ENCODE peak calls at places on chromosomes 7 and 10, in nine cellular contexts. H is breast epithelium; M is hepatocyte; O is CD8-positive, alpha-beta memory T cell; Z is Daoy; Q is fibroblast of the conjunctiva; P is endothelial cell; F is GM03348; T is SK-N-DZ. U is an unnamed sample.
A peak's percentile ranks its signal among the peaks of the same experiment; 100 is the strongest.

GRCh38 chr7:100152404-100152803 is 3.7 kb downstream of the LAMTOR4 start:
- DNase-seq in H (no peak), M (no peak), O (no peak), Z (no peak), Q (no peak), P (no peak), F (no peak), T (no peak), U (no peak)

GRCh38 chr10:102661614-102662133 is 17.4 kb downstream of the TRIM8 start:
- DNase-seq in H (no peak), M (no peak), O (no peak), Z (no peak), Q (no peak), P (no peak), F (no peak), T (no peak), U (no peak)

GRCh38 chr7:39952791-39953190 is 2.7 kb downstream of the CDK13 start:
- DNase-seq in H (no peak), M (no peak), O (no peak), Z (no peak), Q (no peak), P (no peak), F (no peak), T (no peak), U (no peak)

GRCh38 chr7:17234398-17235021 is 63.9 kb upstream of the AHR start:
- DNase-seq in H (no peak), M (peak; percentile 85), O (peak; percentile 62), Z (peak; percentile 95), Q (peak; percentile 93), P (no peak), F (peak; percentile 83), T (no peak), U (peak; percentile 51)

GRCh38 chr10:118020365-118020764 is 26.4 kb downstream of the RAB11FIP2 start:
- DNase-seq in H (no peak), M (no peak), O (no peak), Z (no peak), Q (no peak), P (no peak), F (no peak), T (no peak), U (no peak)

GRCh38 chr7:137609500-137609899 is 237.3 kb downstream of the DGKI start:
- DNase-seq in H (no peak), M (no peak), O (no peak), Z (no peak), Q (no peak), P (no peak), F (no peak), T (no peak), U (no peak)

GRCh38 chr10:33743429-33743857 is 409.0 kb upstream of the NRP1 start:
- DNase-seq in H (no peak), M (peak; percentile 61), O (no peak), Z (no peak), Q (no peak), P (no peak), F (no peak), T (no peak), U (no peak)

GRCh38 chr10:124693801-124694416 is 50.3 kb downstream of the FAM53B start:
- DNase-seq in H (no peak), M (no peak), O (no peak), Z (no peak), Q (no peak), P (no peak), F (no peak), T (no peak), U (no peak)

GRCh38 chr7:95527776-95528250 is 42.1 kb downstream of the ASB4 start:
- DNase-seq in H (no peak), M (no peak), O (no peak), Z (no peak), Q (no peak), P (no peak), F (no peak), T (no peak), U (no peak)

GRCh38 chr10:126104767-126105166 is 208.4 kb downstream of the FANK1 start:
- DNase-seq in H (no peak), M (no peak), O (no peak), Z (no peak), Q (no peak), P (no peak), F (peak; percentile 12), T (no peak), U (no peak)

GRCh38 chr10:34764347-34764991 is 50.6 kb downstream of the PARD3 start:
- DNase-seq in H (no peak), M (no peak), O (no peak), Z (no peak), Q (no peak), P (no peak), F (no peak), T (no peak), U (no peak)

GRCh38 chr7:155610633-155611193 is 33.7 kb upstream of the RBM33 start:
- DNase-seq in H (no peak), M (no peak), O (no peak), Z (no peak), Q (no peak), P (no peak), F (no peak), T (no peak), U (no peak)

GRCh38 chr10:125081931-125082330 is 78.4 kb downstream of the CTBP2 start:
- DNase-seq in H (no peak), M (no peak), O (no peak), Z (no peak), Q (no peak), P (no peak), F (no peak), T (no peak), U (no peak)

GRCh38 chr10:123771877-123772644 is 105.9 kb downstream of the GPR26 start:
- DNase-seq in H (no peak), M (no peak), O (peak; percentile 7), Z (no peak), Q (no peak), P (no peak), F (no peak), T (no peak), U (no peak)

GRCh38 chr10:106957825-106958581 is 206.5 kb downstream of the SORCS1 start:
- DNase-seq in H (no peak), M (no peak), O (no peak), Z (no peak), Q (no peak), P (no peak), F (no peak), T (no peak), U (no peak)

GRCh38 chr7:122847871-122848473 is 38.3 kb downstream of the CADPS2 start:
- DNase-seq in H (no peak), M (no peak), O (no peak), Z (no peak), Q (no peak), P (no peak), F (no peak), T (no peak), U (no peak)

GRCh38 chr10:25933653-25934608 is at the start of gene MYO3A:
- DNase-seq in H (no peak), M (peak; percentile 34), O (no peak), Z (peak; percentile 37), Q (no peak), P (peak; percentile 47), F (no peak), T (no peak), U (no peak)

GRCh38 chr10:110399163-110400094 is 94.7 kb upstream of the SMNDC1 start:
- DNase-seq in H (no peak), M (peak; percentile 70), O (no peak), Z (peak; percentile 88), Q (peak; percentile 92), P (no peak), F (peak; percentile 86), T (no peak), U (no peak)

GRCh38 chr7:50393547-50394252 is 56.5 kb downstream of the FIGNL1 start:
- DNase-seq in H (no peak), M (no peak), O (peak; percentile 25), Z (no peak), Q (no peak), P (no peak), F (no peak), T (no peak), U (peak; percentile 45)

GRCh38 chr7:45032421-45032820 is 32.4 kb downstream of the CCM2 start:
- DNase-seq in H (no peak), M (no peak), O (no peak), Z (no peak), Q (no peak), P (no peak), F (no peak), T (no peak), U (no peak)

GRCh38 chr10:123583639-123584418 is 82.3 kb upstream of the GPR26 start:
- DNase-seq in H (peak; percentile 89), M (peak; percentile 96), O (no peak), Z (peak; percentile 85), Q (peak; percentile 67), P (peak; percentile 90), F (peak; percentile 94), T (peak; percentile 46), U (no peak)

GRCh38 chr10:28559661-28560060 is 26.7 kb downstream of the WAC start:
- DNase-seq in H (no peak), M (no peak), O (no peak), Z (no peak), Q (no peak), P (no peak), F (no peak), T (no peak), U (no peak)

GRCh38 chr7:155007947-155008346 is 5.0 kb upstream of the PAXIP1 start:
- DNase-seq in H (no peak), M (no peak), O (no peak), Z (no peak), Q (no peak), P (peak; percentile 31), F (no peak), T (peak; percentile 29), U (peak; percentile 68)

GRCh38 chr7:122311719-122312118 is 7.2 kb upstream of the FEZF1 start:
- DNase-seq in H (no peak), M (no peak), O (no peak), Z (no peak), Q (no peak), P (peak; percentile 59), F (no peak), T (no peak), U (no peak)

GRCh38 chr7:65251851-65252620 is 121.6 kb upstream of the ZNF92 start:
- DNase-seq in H (peak; percentile 62), M (peak; percentile 85), O (peak; percentile 31), Z (peak; percentile 91), Q (no peak), P (peak; percentile 67), F (peak; percentile 63), T (peak; percentile 96), U (no peak)

GRCh38 chr10:90642136-90642535 is 215.7 kb downstream of the HTR7 start:
- DNase-seq in H (no peak), M (no peak), O (no peak), Z (no peak), Q (no peak), P (no peak), F (no peak), T (no peak), U (no peak)

U was measured in naive thymus-derived CD8-positive, alpha-beta T cell.